ENCODE peak calls at places on chromosomes 2 and 18, in five cellular contexts. A is mammary epithelial cell, R is neuronal stem cell, J is neural progenitor cell, V is HCT116. U is an unnamed sample.

GRCh38 chr2:180115675-180116074 is 108.6 kb upstream of the CWC22 start:
- DNase-seq in A (no peak), R (no peak), V (no peak), J (no peak), U (no peak)

GRCh38 chr2:55175254-55176093 is 56.6 kb downstream of the CLHC1 start:
- DNase-seq in A (peak; percentile 48), J (peak; percentile 45), V (peak; percentile 37), R (no peak), U (no peak)

GRCh38 chr2:223363085-223363484 is 239.1 kb downstream of the SCG2 start:
- DNase-seq in R (no peak), V (no peak), J (no peak), A (no peak), U (no peak)

GRCh38 chr2:62826141-62826540 is 120.6 kb downstream of the EHBP1 start:
- DNase-seq in J (no peak), V (no peak), R (peak; percentile 8), A (no peak), U (no peak)

GRCh38 chr2:233556756-233557736 is 9.5 kb downstream of the USP40 start:
- DNase-seq in A (peak; percentile 92), J (no peak), R (no peak), V (no peak), U (no peak)

GRCh38 chr18:42183746-42184145 is 228.7 kb downstream of the PIK3C3 start:
- DNase-seq in J (no peak), V (no peak), R (no peak), A (peak; percentile 86), U (no peak)

GRCh38 chr2:239166201-239166834 is 234.5 kb downstream of the HDAC4 start:
- DNase-seq in V (no peak), A (no peak), J (no peak), R (no peak), U (no peak)

GRCh38 chr2:162430323-162430722 is 86.4 kb downstream of the GCA start:
- DNase-seq in V (no peak), R (no peak), A (no peak), J (no peak), U (no peak)

GRCh38 chr2:169221745-169222369 is 140.5 kb downstream of the LRP2 start:
- DNase-seq in R (no peak), V (peak; percentile 24), A (peak; percentile 3), J (no peak), U (no peak)

GRCh38 chr18:72013512-72013911 is 530.6 kb downstream of the CBLN2 start:
- DNase-seq in A (no peak), V (no peak), R (no peak), J (no peak), U (no peak)

GRCh38 chr2:85604568-85605339 is 2.3 kb upstream of the TMEM150A start:
- DNase-seq in A (no peak), R (no peak), V (no peak), J (no peak), U (no peak)

GRCh38 chr2:7686016-7686385 is 768.8 kb downstream of the RNF144A start:
- DNase-seq in A (no peak), J (no peak), R (no peak), V (no peak), U (no peak)

GRCh38 chr2:102143450-102143985 is 972 bp downstream of the IL1R1 start:
- DNase-seq in V (no peak), A (no peak), R (no peak), J (no peak), U (no peak)

GRCh38 chr2:66679422-66679821 is 244.5 kb downstream of the MEIS1 start:
- DNase-seq in V (no peak), A (no peak), R (peak; percentile 46), J (peak; percentile 80), U (no peak)

GRCh38 chr2:201854841-201855240 is 48.5 kb downstream of the CDK15 start:
- DNase-seq in R (no peak), V (no peak), J (no peak), A (peak; percentile 89), U (no peak)
- H3K4me1 ChIP-seq in R (peaks cover 11% of the 10 kb centered on the region), V (peaks cover 8% of the 10 kb centered on the region), J (peaks cover 62% of the 10 kb centered on the region), A (peaks cover 43% of the 10 kb centered on the region), U (peaks cover 5% of the 10 kb centered on the region)

DNA sequence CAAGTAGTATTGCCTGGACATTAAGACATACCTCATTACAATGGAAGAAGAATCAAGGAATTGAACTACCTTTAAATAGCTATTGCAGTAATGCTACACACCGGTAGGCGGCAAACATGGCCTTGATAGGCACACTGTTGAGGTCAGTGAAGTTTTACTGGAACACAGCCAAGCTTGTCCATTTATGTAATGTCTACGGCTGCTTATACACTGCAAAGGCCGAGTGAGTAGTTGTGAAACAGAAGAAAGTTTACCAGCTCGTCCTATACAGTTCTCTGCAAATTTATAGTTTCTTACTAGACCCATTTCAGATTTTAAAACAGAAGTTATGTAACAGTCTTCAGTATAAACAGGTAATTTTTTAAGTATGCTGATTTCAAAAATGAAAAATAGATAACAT is 38.8 kb downstream of the PPP4R1 start:
- DNase-seq in A (peak; percentile 74), V (peak; percentile 89), J (peak; percentile 73), R (peak; percentile 39), U (peak; percentile 49)
- H2AFZ ChIP-seq in A (no peak overlapping the region), V (no peak overlapping the region), J (no peak overlapping the region), R (no peak overlapping the region), U (no peak overlapping the region)

GRCh38 chr2:160429248-160430000 is 64.2 kb downstream of the RBMS1 start:
- DNase-seq in V (peak; percentile 56), A (peak; percentile 42), J (peak; percentile 24), R (no peak), U (no peak)

GRCh38 chr2:160430001-160430344 is 63.6 kb downstream of the RBMS1 start:
- DNase-seq in J (no peak), A (no peak), V (no peak), R (no peak), U (no peak)

GRCh38 chr2:160432633-160433032 is 61.0 kb downstream of the RBMS1 start:
- DNase-seq in V (peak; percentile 67), R (no peak), J (peak; percentile 25), A (peak; percentile 89), U (no peak)

GRCh38 chr2:160433466-160434172 is 60.0 kb downstream of the RBMS1 start:
- DNase-seq in J (no peak), R (no peak), V (no peak), A (no peak), U (no peak)

DNA sequence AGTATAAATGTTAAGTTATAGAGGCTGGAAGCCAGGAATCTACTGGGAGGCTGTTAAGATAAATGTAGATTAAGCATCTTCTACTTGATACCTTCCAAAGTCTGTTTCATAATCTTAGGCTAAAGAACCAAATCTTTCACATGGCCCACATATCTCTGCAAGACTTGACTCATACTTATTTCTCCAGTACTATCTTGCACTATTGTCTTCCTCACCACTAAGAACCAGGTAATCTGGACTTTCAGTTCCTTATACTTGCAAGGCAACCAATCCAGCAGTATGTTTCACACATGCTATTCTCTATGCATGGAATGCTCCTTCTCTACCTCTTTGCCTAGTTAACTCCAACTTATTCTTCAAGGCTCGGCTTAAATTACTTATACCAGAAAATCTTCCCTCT is 62.2 kb downstream of the RBMS1 start:
- DNase-seq in A (peak; percentile 50), J (no peak), V (no peak), R (no peak), U (no peak)
- H3K4me1 ChIP-seq in A (peaks cover 47% of the 10 kb centered on the region), J (peaks cover 28% of the 10 kb centered on the region), V (peaks cover 25% of the 10 kb centered on the region), R (no peaks in the 10 kb centered on the region), U (no peaks in the 10 kb centered on the region)

DNA sequence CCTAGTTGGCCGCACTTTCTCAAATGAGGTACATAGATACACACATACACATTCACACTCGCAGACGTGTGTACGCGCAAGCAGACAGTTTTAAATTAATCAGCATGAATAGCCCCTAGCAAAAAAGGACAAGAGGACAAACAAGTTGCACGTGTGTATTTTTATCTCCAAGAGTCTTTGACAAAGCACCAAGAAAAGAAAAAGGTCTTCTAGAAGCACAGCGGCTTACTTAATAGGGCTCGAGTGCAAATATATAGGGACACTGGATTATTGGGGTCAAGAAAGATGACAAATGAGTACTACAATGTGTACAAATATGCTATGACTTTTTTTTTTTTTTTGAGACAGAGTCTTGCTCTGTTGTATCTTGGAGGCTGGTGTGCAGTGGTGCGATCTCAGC is 1.7 kb upstream of the BCL2 start:
- DNase-seq in J (no peak), V (no peak), A (no peak), R (no peak), U (no peak)
- H2AFZ ChIP-seq in J (no peak overlapping the region), V (no peak overlapping the region), A (no peak overlapping the region), R (peak overlapping the region; percentile 95), U (no peak overlapping the region)

GRCh38 chr2:112001136-112001764 is 53.8 kb upstream of the TMEM87B start:
- DNase-seq in A (no peak), V (no peak), R (no peak), J (no peak), U (no peak)
- H3K4me1 ChIP-seq in A (peaks cover 5% of the 10 kb centered on the region), V (no peaks in the 10 kb centered on the region), R (peaks cover 3% of the 10 kb centered on the region), J (peaks cover 10% of the 10 kb centered on the region), U (peaks cover 1% of the 10 kb centered on the region)

U was measured in H9.